ENCODE peak calls at places on chromosomes 2 and 18, in seven cellular contexts. One of them, this sample, is unnamed.

GRCh38 chr2:98729652-98730051 is 1.3 kb downstream of the MGAT4A start:
- DNase-seq in tibial artery: no peak
- DNase-seq in lower lobe of right lung: no peak
- DNase-seq in upper lobe of right lung: no peak
- DNase-seq in left lung: no peak
- DNase-seq in A673: no peak
- DNase-seq in choroid plexus epithelial cell: no peak
- DNase-seq in this sample: no peak

GRCh38 chr2:95346236-95346737 is 49.1 kb downstream of the KCNIP3 start:
- DNase-seq in A673: no peak
- DNase-seq in left lung: peak
- DNase-seq in choroid plexus epithelial cell: peak
- DNase-seq in tibial artery: peak
- DNase-seq in upper lobe of right lung: peak
- DNase-seq in lower lobe of right lung: peak
- DNase-seq in this sample: peak

GRCh38 chr2:75532488-75532887 is 28.3 kb downstream of the EVA1A start:
- DNase-seq in choroid plexus epithelial cell: no peak
- DNase-seq in A673: no peak
- DNase-seq in lower lobe of right lung: no peak
- DNase-seq in upper lobe of right lung: no peak
- DNase-seq in left lung: no peak
- DNase-seq in tibial artery: no peak
- DNase-seq in this sample: no peak

GRCh38 chr2:23904692-23905091 is 22.2 kb downstream of the ATAD2B start:
- DNase-seq in upper lobe of right lung: no peak
- DNase-seq in tibial artery: no peak
- DNase-seq in left lung: no peak
- DNase-seq in choroid plexus epithelial cell: peak
- DNase-seq in lower lobe of right lung: no peak
- DNase-seq in A673: no peak
- DNase-seq in this sample: peak

GRCh38 chr2:100509066-100509465 is 38.8 kb downstream of the NMS start:
- DNase-seq in lower lobe of right lung: no peak
- DNase-seq in tibial artery: no peak
- DNase-seq in upper lobe of right lung: no peak
- DNase-seq in left lung: no peak
- DNase-seq in choroid plexus epithelial cell: no peak
- DNase-seq in A673: no peak
- DNase-seq in this sample: no peak

GRCh38 chr2:178499640-178500039 is 19.4 kb downstream of the PLEKHA3 start:
- DNase-seq in A673: no peak
- DNase-seq in choroid plexus epithelial cell: no peak
- DNase-seq in upper lobe of right lung: no peak
- DNase-seq in left lung: no peak
- DNase-seq in lower lobe of right lung: no peak
- DNase-seq in tibial artery: no peak
- DNase-seq in this sample: no peak

GRCh38 chr2:10408649-10409579 is 39.2 kb downstream of the ODC1 start:
- DNase-seq in lower lobe of right lung: peak
- DNase-seq in choroid plexus epithelial cell: peak
- DNase-seq in upper lobe of right lung: peak
- DNase-seq in left lung: peak
- DNase-seq in A673: peak
- DNase-seq in tibial artery: peak
- DNase-seq in this sample: peak

GRCh38 chr2:46164581-46165301 is 132.5 kb upstream of the EPAS1 start:
- DNase-seq in left lung: no peak
- DNase-seq in A673: no peak
- DNase-seq in tibial artery: peak
- DNase-seq in choroid plexus epithelial cell: peak
- DNase-seq in lower lobe of right lung: no peak
- DNase-seq in upper lobe of right lung: no peak
- DNase-seq in this sample: peak

GRCh38 chr2:65913914-65914786 is 481.8 kb upstream of the SPRED2 start:
- DNase-seq in lower lobe of right lung: no peak
- DNase-seq in upper lobe of right lung: no peak
- DNase-seq in choroid plexus epithelial cell: no peak
- DNase-seq in tibial artery: no peak
- DNase-seq in left lung: no peak
- DNase-seq in A673: peak
- DNase-seq in this sample: no peak

GRCh38 chr2:176114120-176114929 is 2.3 kb upstream of the HOXD10 start:
- DNase-seq in tibial artery: no peak
- DNase-seq in choroid plexus epithelial cell: no peak
- DNase-seq in left lung: no peak
- DNase-seq in upper lobe of right lung: no peak
- DNase-seq in lower lobe of right lung: no peak
- DNase-seq in A673: peak
- DNase-seq in this sample: no peak

GRCh38 chr2:176114930-176115625 is 1.5 kb upstream of the HOXD10 start:
- DNase-seq in choroid plexus epithelial cell: no peak
- DNase-seq in A673: no peak
- DNase-seq in lower lobe of right lung: no peak
- DNase-seq in tibial artery: no peak
- DNase-seq in left lung: peak
- DNase-seq in upper lobe of right lung: no peak
- DNase-seq in this sample: no peak

GRCh38 chr2:176117162-176117822 is 714 bp downstream of the HOXD10 start:
- DNase-seq in lower lobe of right lung: no peak
- DNase-seq in upper lobe of right lung: no peak
- DNase-seq in tibial artery: no peak
- DNase-seq in choroid plexus epithelial cell: no peak
- DNase-seq in A673: peak
- DNase-seq in left lung: peak
- DNase-seq in this sample: no peak

GRCh38 chr2:176117823-176118376 is 1.3 kb downstream of the HOXD10 start:
- DNase-seq in A673: peak
- DNase-seq in upper lobe of right lung: no peak
- DNase-seq in choroid plexus epithelial cell: no peak
- DNase-seq in left lung: no peak
- DNase-seq in tibial artery: no peak
- DNase-seq in lower lobe of right lung: no peak
- DNase-seq in this sample: no peak

GRCh38 chr2:176115883-176116813 is at the start of gene HOXD10:
- DNase-seq in lower lobe of right lung: no peak
- DNase-seq in upper lobe of right lung: no peak
- DNase-seq in tibial artery: no peak
- DNase-seq in left lung: peak
- DNase-seq in A673: peak
- DNase-seq in choroid plexus epithelial cell: no peak
- DNase-seq in this sample: peak
- H3K4me3 ChIP-seq in lower lobe of right lung: no peak
- H3K4me3 ChIP-seq in upper lobe of right lung: no peak
- H3K4me3 ChIP-seq in tibial artery: peak
- H3K4me3 ChIP-seq in left lung: no peak
- H3K4me3 ChIP-seq in A673: peak
- H3K4me3 ChIP-seq in choroid plexus epithelial cell: no peak
- H3K4me3 ChIP-seq in this sample: peak

GRCh38 chr18:13811993-13812392 is 12.0 kb upstream of the MC5R start:
- DNase-seq in tibial artery: no peak
- DNase-seq in upper lobe of right lung: no peak
- DNase-seq in A673: peak
- DNase-seq in choroid plexus epithelial cell: peak
- DNase-seq in left lung: no peak
- DNase-seq in lower lobe of right lung: no peak
- DNase-seq in this sample: no peak
- TF ChIP-seq CTCF in tibial artery: no peak
- TF ChIP-seq CTCF in upper lobe of right lung: no peak
- TF ChIP-seq CTCF in A673: peak
- TF ChIP-seq CTCF in choroid plexus epithelial cell: peak
- TF ChIP-seq CTCF in left lung: no peak
- TF ChIP-seq CTCF in lower lobe of right lung: no peak
- TF ChIP-seq CTCF in this sample: no peak

GRCh38 chr2:213152888-213153287 is 1.5 kb upstream of the IKZF2 start:
- DNase-seq in left lung: no peak
- DNase-seq in lower lobe of right lung: no peak
- DNase-seq in choroid plexus epithelial cell: no peak
- DNase-seq in upper lobe of right lung: no peak
- DNase-seq in tibial artery: no peak
- DNase-seq in A673: no peak
- DNase-seq in this sample: no peak
- H3K4me3 ChIP-seq in left lung: peak
- H3K4me3 ChIP-seq in lower lobe of right lung: peak
- H3K4me3 ChIP-seq in choroid plexus epithelial cell: peak
- H3K4me3 ChIP-seq in upper lobe of right lung: peak
- H3K4me3 ChIP-seq in tibial artery: peak
- H3K4me3 ChIP-seq in A673: peak
- H3K4me3 ChIP-seq in this sample: peak

GRCh38 chr2:159136405-159136804 is 150.1 kb downstream of the WDSUB1 start:
- DNase-seq in lower lobe of right lung: no peak
- DNase-seq in tibial artery: no peak
- DNase-seq in upper lobe of right lung: no peak
- DNase-seq in A673: no peak
- DNase-seq in choroid plexus epithelial cell: no peak
- DNase-seq in left lung: no peak
- DNase-seq in this sample: no peak

GRCh38 chr2:159131267-159131790 is 155.2 kb downstream of the WDSUB1 start:
- DNase-seq in lower lobe of right lung: no peak
- DNase-seq in tibial artery: no peak
- DNase-seq in A673: no peak
- DNase-seq in upper lobe of right lung: no peak
- DNase-seq in left lung: no peak
- DNase-seq in choroid plexus epithelial cell: no peak
- DNase-seq in this sample: no peak

GRCh38 chr2:159131882-159132281 is 154.6 kb downstream of the WDSUB1 start:
- DNase-seq in left lung: no peak
- DNase-seq in lower lobe of right lung: no peak
- DNase-seq in A673: peak
- DNase-seq in choroid plexus epithelial cell: peak
- DNase-seq in upper lobe of right lung: no peak
- DNase-seq in tibial artery: no peak
- DNase-seq in this sample: peak

GRCh38 chr2:159134979-159135378 is 151.5 kb downstream of the WDSUB1 start:
- DNase-seq in upper lobe of right lung: no peak
- DNase-seq in lower lobe of right lung: no peak
- DNase-seq in tibial artery: no peak
- DNase-seq in choroid plexus epithelial cell: no peak
- DNase-seq in left lung: no peak
- DNase-seq in A673: no peak
- DNase-seq in this sample: no peak

DNA sequence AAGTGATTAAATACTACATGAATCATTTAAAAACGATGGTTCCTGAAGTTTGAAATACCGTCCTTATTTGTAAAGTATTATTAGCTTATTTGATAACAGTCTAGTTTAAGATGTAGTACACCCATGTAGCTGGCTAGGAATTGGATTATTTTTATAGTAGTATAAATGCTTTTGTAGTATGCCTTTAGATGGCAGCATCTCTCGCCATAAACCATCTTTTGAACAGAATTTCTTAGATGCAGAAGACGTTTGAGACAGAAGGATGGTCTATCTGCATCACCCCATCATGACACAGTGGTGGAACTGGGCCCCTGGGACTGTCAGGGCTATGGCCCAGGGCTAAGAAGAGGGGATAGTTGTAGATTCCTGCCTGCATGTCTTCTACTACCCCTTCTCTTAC is 152.7 kb downstream of the WDSUB1 start:
- DNase-seq in A673: peak
- DNase-seq in upper lobe of right lung: no peak
- DNase-seq in left lung: no peak
- DNase-seq in lower lobe of right lung: no peak
- DNase-seq in tibial artery: no peak
- DNase-seq in choroid plexus epithelial cell: peak
- DNase-seq in this sample: peak
- TF ChIP-seq CTCF in A673: peak
- TF ChIP-seq CTCF in upper lobe of right lung: no peak
- TF ChIP-seq CTCF in left lung: no peak
- TF ChIP-seq CTCF in lower lobe of right lung: no peak
- TF ChIP-seq CTCF in tibial artery: no peak
- TF ChIP-seq CTCF in choroid plexus epithelial cell: peak
- TF ChIP-seq CTCF in this sample: peak

GRCh38 chr2:196278491-196278911 is 107.1 kb upstream of the STK17B start:
- DNase-seq in lower lobe of right lung: no peak
- DNase-seq in tibial artery: no peak
- DNase-seq in A673: no peak
- DNase-seq in left lung: peak
- DNase-seq in choroid plexus epithelial cell: peak
- DNase-seq in upper lobe of right lung: no peak
- DNase-seq in this sample: peak
- H3K4me3 ChIP-seq in lower lobe of right lung: no peak
- H3K4me3 ChIP-seq in tibial artery: no peak
- H3K4me3 ChIP-seq in A673: no peak
- H3K4me3 ChIP-seq in left lung: no peak
- H3K4me3 ChIP-seq in choroid plexus epithelial cell: peak
- H3K4me3 ChIP-seq in upper lobe of right lung: no peak
- H3K4me3 ChIP-seq in this sample: peak

DNA sequence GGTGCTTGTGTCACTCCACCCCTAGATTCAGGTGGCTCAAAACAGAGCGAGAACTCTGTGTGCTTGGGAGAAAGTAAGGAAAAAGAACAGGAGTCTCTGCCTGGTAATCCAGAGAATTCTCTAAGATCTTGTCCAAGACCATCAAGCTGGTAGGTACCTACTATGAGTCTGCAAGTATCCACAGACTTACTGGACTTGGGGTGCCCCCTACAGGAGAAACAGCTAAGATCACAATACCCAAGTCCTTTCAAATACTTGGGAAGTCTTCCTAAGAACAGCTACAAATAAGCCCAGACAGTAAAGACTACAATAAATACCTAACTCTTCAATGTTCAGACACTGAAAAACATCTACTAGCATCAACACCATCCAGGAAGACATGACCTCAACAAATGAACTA is 1143.6 kb upstream of the ACVR2A start:
- DNase-seq in lower lobe of right lung: no peak
- DNase-seq in left lung: no peak
- DNase-seq in upper lobe of right lung: no peak
- DNase-seq in A673: peak
- DNase-seq in tibial artery: no peak
- DNase-seq in choroid plexus epithelial cell: peak
- DNase-seq in this sample: no peak
- TF ChIP-seq CTCF in lower lobe of right lung: no peak
- TF ChIP-seq CTCF in left lung: no peak
- TF ChIP-seq CTCF in upper lobe of right lung: no peak
- TF ChIP-seq CTCF in A673: peak
- TF ChIP-seq CTCF in tibial artery: no peak
- TF ChIP-seq CTCF in choroid plexus epithelial cell: no peak
- TF ChIP-seq CTCF in this sample: no peak